ENCODE peak calls at places on chromosomes 13 and 19, in four cellular contexts. R is PC-9, K is Karpas-422, A is lung. L is an unnamed sample.

GRCh38 chr19:56837892-56838679 is 2.4 kb downstream of the PEG3 start:
- DNase-seq in R (no peak), K (no peak), A (peak), L (peak)

GRCh38 chr19:35557539-35558399 is 5.7 kb downstream of the ATP4A start:
- DNase-seq in R (no peak), K (no peak), A (peak), L (no peak)

GRCh38 chr19:4066176-4066606 is 508 bp downstream of the ZBTB7A start:
- DNase-seq in R (no peak), K (no peak), A (no peak), L (no peak)

GRCh38 chr13:60696602-60697001 is 299.6 kb downstream of the TDRD3 start:
- DNase-seq in R (no peak), K (no peak), A (no peak), L (no peak)

GRCh38 chr19:4971424-4971793 is 2.5 kb downstream of the KDM4B start:
- DNase-seq in R (peak), K (peak), A (no peak), L (no peak)

GRCh38 chr19:40416918-40417713 is 3.9 kb upstream of the PRX start:
- DNase-seq in R (peak), K (no peak), A (no peak), L (no peak)

GRCh38 chr19:6239401-6239844 is 40.4 kb downstream of the MLLT1 start:
- DNase-seq in R (no peak), K (no peak), A (no peak), L (no peak)

GRCh38 chr19:35281303-35281702 is 1.0 kb upstream of the HAMP start:
- DNase-seq in R (no peak), K (no peak), A (no peak), L (no peak)

GRCh38 chr19:33271246-33272021 is 30.9 kb downstream of the CEBPA start:
- DNase-seq in R (no peak), K (no peak), A (no peak), L (no peak)

GRCh38 chr19:33518541-33518940 is 3.0 kb downstream of the PEPD start:
- DNase-seq in R (no peak), K (no peak), A (no peak), L (no peak)

GRCh38 chr19:47275866-47276461 is 1.3 kb downstream of the INAFM1 start:
- DNase-seq in R (no peak), K (no peak), A (no peak), L (no peak)

GRCh38 chr19:3224346-3225325 is at the start of gene CELF5:
- DNase-seq in R (peak), K (peak), A (no peak), L (no peak)

GRCh38 chr13:97259787-97260641 is 37.9 kb downstream of the MBNL2 start:
- DNase-seq in R (peak), K (no peak), A (no peak), L (no peak)

GRCh38 chr13:39604736-39605135 is 1.7 kb upstream of the LHFPL6 start:
- DNase-seq in R (no peak), K (no peak), A (no peak), L (no peak)

GRCh38 chr19:53659292-53659691 is 27.5 kb downstream of the DPRX start:
- DNase-seq in R (peak), K (peak), A (no peak), L (peak)

GRCh38 chr13:50365683-50366391 is 350.6 kb downstream of the KCNRG start:
- DNase-seq in R (peak), K (no peak), A (peak), L (peak)

GRCh38 chr19:35063940-35064818 is 22.7 kb downstream of the HPN start:
- DNase-seq in R (no peak), K (no peak), A (no peak), L (no peak)

GRCh38 chr13:99009987-99010551 is 32.2 kb upstream of the DOCK9 start:
- DNase-seq in R (no peak), K (no peak), A (no peak), L (no peak)

GRCh38 chr19:45162464-45163143 is 1.8 kb upstream of the NKPD1 start:
- DNase-seq in R (no peak), K (no peak), A (no peak), L (no peak)

GRCh38 chr19:54473071-54473941 is at the start of gene CDC42EP5:
- DNase-seq in R (peak), K (no peak), A (no peak), L (no peak)

GRCh38 chr19:18174983-18175382 is 1.4 kb downstream of the IFI30 start:
- DNase-seq in R (no peak), K (no peak), A (no peak), L (no peak)

GRCh38 chr19:10760268-10760944 is 42.5 kb downstream of the DNM2 start:
- DNase-seq in R (peak), K (no peak), A (no peak), L (no peak)

GRCh38 chr19:44847144-44848035 is 1.3 kb downstream of the NECTIN2 start:
- DNase-seq in R (peak), K (no peak), A (peak), L (no peak)

GRCh38 chr19:45526143-45526542 is 18.9 kb downstream of the VASP start:
- DNase-seq in R (peak), K (no peak), A (peak), L (no peak)

GRCh38 chr19:53503126-53503525 is 34.8 kb upstream of the ZNF331 start:
- DNase-seq in R (no peak), K (no peak), A (no peak), L (no peak)

GRCh38 chr19:16660763-16661479 is at the start of gene TMEM38A:
- DNase-seq in R (peak), K (peak), A (peak), L (no peak)

GRCh38 chr13:47949799-47950198 is 51.3 kb downstream of the SUCLA2 start:
- DNase-seq in R (no peak), K (no peak), A (no peak), L (no peak)

GRCh38 chr13:45238945-45239795 is 38.3 kb upstream of the KCTD4 start:
- DNase-seq in R (no peak), K (no peak), A (no peak), L (no peak)

GRCh38 chr19:16951529-16951928 is 62.7 kb downstream of the F2RL3 start:
- DNase-seq in R (no peak), K (no peak), A (no peak), L (no peak)

GRCh38 chr19:43749898-43750297 is 4.9 kb downstream of the SMG9 start:
- DNase-seq in R (no peak), K (no peak), A (no peak), L (no peak)

GRCh38 chr19:4362871-4363545 is 19.6 kb downstream of the MPND start:
- DNase-seq in R (peak), K (peak), A (no peak), L (no peak)

DNA sequence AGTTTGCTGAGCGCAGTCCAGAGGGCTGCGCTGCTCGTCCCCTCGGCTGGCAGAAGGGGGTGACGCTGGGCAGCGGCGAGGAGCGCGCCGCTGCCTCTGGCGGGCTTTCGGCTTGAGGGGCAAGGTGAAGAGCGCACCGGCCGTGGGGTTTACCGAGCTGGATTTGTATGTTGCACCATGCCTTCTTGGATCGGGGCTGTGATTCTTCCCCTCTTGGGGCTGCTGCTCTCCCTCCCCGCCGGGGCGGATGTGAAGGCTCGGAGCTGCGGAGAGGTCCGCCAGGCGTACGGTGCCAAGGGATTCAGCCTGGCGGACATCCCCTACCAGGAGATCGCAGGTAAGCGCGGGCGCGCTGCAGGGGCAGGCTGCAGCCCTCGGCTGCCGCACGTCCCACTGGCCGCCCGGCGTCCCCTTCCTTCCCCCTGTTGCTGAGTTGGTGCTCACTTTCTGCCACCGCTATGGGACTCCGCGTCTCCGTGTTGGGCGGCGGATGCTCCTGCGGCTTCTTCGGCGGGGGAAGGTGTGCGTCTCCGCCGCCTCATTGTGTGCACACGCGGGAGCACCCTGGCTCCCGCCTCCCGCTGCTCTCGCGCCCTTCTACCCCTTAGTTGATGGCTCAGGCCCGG is 786 bp downstream of the GPC6 start:
- DNase-seq in R (no peak), K (no peak), A (no peak), L (no peak)
- H3K4me3 ChIP-seq in R (peak), K (no peak), A (peak), L (peak)

GRCh38 chr19:48395170-48395455 is 1.6 kb downstream of the GRIN2D start:
- DNase-seq in R (no peak), K (no peak), A (no peak), L (no peak)

GRCh38 chr19:48394331-48395169 is 1.1 kb downstream of the GRIN2D start:
- DNase-seq in R (no peak), K (no peak), A (no peak), L (no peak)

GRCh38 chr19:48395499-48395898 is 2.0 kb downstream of the GRIN2D start:
- DNase-seq in R (no peak), K (no peak), A (no peak), L (no peak)

GRCh38 chr19:48393196-48393558 is 291 bp upstream of the GRIN2D start:
- DNase-seq in R (no peak), K (no peak), A (no peak), L (no peak)

DNA sequence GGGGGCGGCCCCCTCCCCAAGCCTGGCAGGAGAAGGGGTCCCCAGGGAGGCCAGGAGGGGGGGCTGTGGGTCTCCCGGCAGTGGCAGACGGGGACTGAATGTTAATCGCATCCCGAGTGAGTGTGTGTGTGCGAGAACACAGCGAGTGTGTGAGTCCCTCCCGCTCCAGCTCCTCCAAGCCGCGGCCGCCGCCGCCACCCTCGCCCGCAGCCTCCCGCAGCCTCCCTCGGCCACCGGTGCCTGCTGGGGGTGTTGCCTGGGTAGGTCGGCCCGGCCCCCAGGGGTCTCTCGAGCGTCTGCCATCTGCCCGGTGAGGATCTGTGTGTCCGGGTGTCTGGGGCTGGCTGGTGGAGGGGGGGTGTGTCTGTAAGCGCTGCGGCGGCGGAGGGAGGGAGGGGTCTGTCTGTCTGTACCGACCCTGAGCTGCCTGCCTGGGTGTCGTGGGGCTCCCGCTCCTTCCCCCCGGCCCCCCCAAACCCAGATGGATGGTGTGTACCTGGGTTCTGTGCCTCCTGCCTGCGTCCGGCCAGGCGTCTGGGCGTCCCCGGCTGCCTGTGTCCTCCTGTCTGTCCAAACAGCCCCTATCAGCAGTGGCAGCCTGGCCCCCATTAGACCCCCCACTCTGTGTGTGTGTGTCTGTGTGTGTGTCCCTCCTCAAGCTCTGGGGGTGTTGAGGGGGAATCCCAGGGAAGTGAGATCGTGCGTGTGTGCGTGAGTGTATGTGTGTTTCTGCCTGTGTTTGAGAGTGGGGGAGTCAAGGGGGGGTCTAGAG is at the start of gene GRIN2D:
- DNase-seq in R (peak), K (no peak), A (no peak), L (no peak)
- H3K4me3 ChIP-seq in R (no peak), K (no peak), A (no peak), L (no peak)

DNA sequence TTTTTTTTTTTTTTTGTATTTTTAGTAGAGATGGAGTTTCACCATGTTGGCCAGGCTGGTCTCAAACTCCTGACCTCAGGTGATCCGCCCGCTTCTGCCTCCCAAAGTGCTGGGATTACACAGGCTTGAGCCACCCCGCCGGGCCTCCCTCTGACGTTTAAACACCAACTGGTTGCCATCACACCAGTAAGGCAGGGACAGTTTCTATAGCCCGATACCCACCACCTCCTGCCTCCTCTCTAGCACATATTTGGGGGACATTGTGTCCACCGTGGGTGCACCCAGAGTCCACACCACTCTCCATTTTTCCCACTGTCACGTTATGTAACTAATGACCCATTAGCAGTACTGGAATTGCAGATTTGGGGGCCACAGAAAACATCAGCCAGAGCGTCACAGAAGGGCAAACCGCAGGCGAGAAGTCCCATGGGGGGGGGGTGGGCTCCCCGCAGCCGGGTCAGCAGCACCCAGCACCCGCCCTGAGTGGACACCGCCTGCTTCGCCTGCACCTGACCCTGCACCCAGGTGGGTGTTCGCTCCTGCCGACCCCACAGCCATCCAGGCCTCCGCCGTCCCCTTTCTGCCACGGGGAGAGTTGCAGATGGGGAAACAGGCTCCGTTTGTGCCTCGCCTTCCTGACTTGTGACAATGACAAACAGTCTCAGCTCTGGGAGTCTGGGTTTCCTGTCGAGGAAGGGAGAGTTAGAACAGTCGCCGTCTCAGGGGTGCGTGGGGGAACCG is 3.6 kb downstream of the ONECUT3 start:
- DNase-seq in R (no peak), K (no peak), A (no peak), L (no peak)
- H3K4me3 ChIP-seq in R (no peak), K (no peak), A (no peak), L (no peak)

GRCh38 chr19:2167896-2168618 is 4.3 kb downstream of the DOT1L start:
- DNase-seq in R (no peak), K (peak), A (peak), L (no peak)
- H3K4me3 ChIP-seq in R (no peak), K (peak), A (no peak), L (no peak)